ENCODE peak calls at places on chromosomes 1 and 21, in five cellular contexts. U is activated CD8-positive, alpha-beta memory T cell treated with anti-CD3 and anti-CD28 coated beads for 1 hour; S is SJSA1; J is H4; K is T-helper 2 cell. D is an unnamed sample.

GRCh38 chr21:45583831-45584509 is 41.7 kb upstream of the SLC19A1 start:
- DNase-seq in U (no peak), S (no peak), J (no peak), K (no peak), D (no peak)

GRCh38 chr21:17613242-17613676 is 558 bp upstream of the BTG3 start:
- DNase-seq in U (no peak), S (no peak), J (no peak), K (no peak), D (peak; percentile 9)

GRCh38 chr1:175129182-175129581 is 61.5 kb downstream of the TNN start:
- DNase-seq in U (no peak), S (peak; percentile 71), J (peak; percentile 57), K (no peak), D (no peak)

GRCh38 chr21:41219498-41220207 is 51.7 kb downstream of the BACE2 start:
- DNase-seq in U (no peak), S (no peak), J (no peak), K (no peak), D (peak; percentile 96)

GRCh38 chr1:9691108-9691445 is 39.5 kb downstream of the PIK3CD start:
- DNase-seq in U (peak; percentile 29), S (peak; percentile 77), J (peak; percentile 64), K (no peak), D (no peak)

GRCh38 chr1:37315236-37315870 is 159.0 kb upstream of the ZC3H12A start:
- DNase-seq in U (no peak), S (no peak), J (no peak), K (no peak), D (no peak)

GRCh38 chr1:221575605-221576004 is 166.3 kb downstream of the DUSP10 start:
- DNase-seq in U (no peak), S (peak; percentile 22), J (no peak), K (no peak), D (no peak)

GRCh38 chr1:32984090-32984828 is 19.6 kb upstream of the RNF19B start:
- DNase-seq in U (no peak), S (no peak), J (no peak), K (no peak), D (no peak)

GRCh38 chr1:107899655-107900054 is 65.3 kb downstream of the VAV3 start:
- DNase-seq in U (no peak), S (no peak), J (no peak), K (no peak), D (no peak)

GRCh38 chr1:177106614-177107365 is 57.7 kb downstream of the ASTN1 start:
- DNase-seq in U (no peak), S (no peak), J (no peak), K (no peak), D (no peak)

D was measured in PC-9.